ENCODE peak calls at places on chromosomes 4 and X, in six cellular contexts. V is SK-N-SH, L is K562, P is A549, S is IMR-90, F is GM12878. Z is an unnamed sample.

GRCh38 chr4:12293906-12294525 is 865.3 kb upstream of the HS3ST1 start:
- DNase-seq in V (no peak), L (no peak), P (no peak), S (no peak), F (no peak), Z (no peak)

GRCh38 chr4:3256230-3257124 is 7.5 kb downstream of the MSANTD1 start:
- DNase-seq in V (no peak), L (no peak), P (no peak), S (no peak), F (no peak), Z (no peak)

GRCh38 chrX:39204945-39205344 is 403.7 kb downstream of the MID1IP1 start:
- DNase-seq in V (no peak), L (no peak), P (no peak), S (no peak), F (no peak), Z (no peak)

GRCh38 chr4:3811621-3812020 is 45.4 kb downstream of the ADRA2C start:
- DNase-seq in V (no peak), L (no peak), P (no peak), S (no peak), F (no peak), Z (no peak)

GRCh38 chrX:22159071-22159470 is 113.6 kb upstream of the CBLL2 start:
- DNase-seq in V (no peak), L (no peak), P (no peak), S (peak; percentile 29), F (no peak), Z (no peak)

GRCh38 chrX:40262641-40263560 is 165.1 kb upstream of the BCOR start:
- DNase-seq in V (no peak), L (no peak), P (no peak), S (peak; percentile 41), F (no peak), Z (peak; percentile 8)

GRCh38 chr4:76531597-76531996 is 96.6 kb downstream of the SHROOM3 start:
- DNase-seq in V (no peak), L (no peak), P (no peak), S (no peak), F (no peak), Z (no peak)

GRCh38 chrX:71666240-71667223 is 814 bp upstream of the LOC101059915 start:
- DNase-seq in V (no peak), L (peak; percentile 8), P (no peak), S (no peak), F (no peak), Z (no peak)

GRCh38 chrX:12010436-12010835 is 127.8 kb upstream of the FRMPD4 start:
- DNase-seq in V (no peak), L (no peak), P (no peak), S (no peak), F (no peak), Z (no peak)

GRCh38 chr4:17064959-17065358 is 166.5 kb upstream of the LDB2 start:
- DNase-seq in V (no peak), L (no peak), P (no peak), S (no peak), F (no peak), Z (no peak)

GRCh38 chrX:110182865-110183264 is 135.0 kb downstream of the AMMECR1 start:
- DNase-seq in V (no peak), L (peak; percentile 60), P (no peak), S (no peak), F (no peak), Z (no peak)

GRCh38 chrX:103056902-103057301 is 7.1 kb downstream of the BEX1 start:
- DNase-seq in V (no peak), L (no peak), P (no peak), S (no peak), F (no peak), Z (peak; percentile 71)

GRCh38 chr4:48093949-48094550 is 40.0 kb downstream of the TXK start:
- DNase-seq in V (no peak), L (peak; percentile 20), P (peak; percentile 14), S (peak; percentile 7), F (no peak), Z (no peak)

GRCh38 chr4:106355193-106355592 is 13.4 kb downstream of the GIMD1 start:
- DNase-seq in V (no peak), L (peak; percentile 27), P (no peak), S (no peak), F (no peak), Z (no peak)

GRCh38 chr4:118974758-118975157 is 86.1 kb downstream of the SYNPO2 start:
- DNase-seq in V (no peak), L (no peak), P (no peak), S (peak; percentile 63), F (no peak), Z (no peak)

GRCh38 chr4:147428583-147428982 is 52.3 kb upstream of the EDNRA start:
- DNase-seq in V (no peak), L (no peak), P (no peak), S (no peak), F (no peak), Z (no peak)

GRCh38 chrX:108299101-108299591 is 139.1 kb downstream of the COL4A6 start:
- DNase-seq in V (no peak), L (no peak), P (no peak), S (peak; percentile 46), F (peak; percentile 17), Z (peak; percentile 66)
- TF ChIP-seq SMC3 in V (no peak), L (no peak), P (no peak), S (no peak), F (no peak), Z (no peak)

DNA sequence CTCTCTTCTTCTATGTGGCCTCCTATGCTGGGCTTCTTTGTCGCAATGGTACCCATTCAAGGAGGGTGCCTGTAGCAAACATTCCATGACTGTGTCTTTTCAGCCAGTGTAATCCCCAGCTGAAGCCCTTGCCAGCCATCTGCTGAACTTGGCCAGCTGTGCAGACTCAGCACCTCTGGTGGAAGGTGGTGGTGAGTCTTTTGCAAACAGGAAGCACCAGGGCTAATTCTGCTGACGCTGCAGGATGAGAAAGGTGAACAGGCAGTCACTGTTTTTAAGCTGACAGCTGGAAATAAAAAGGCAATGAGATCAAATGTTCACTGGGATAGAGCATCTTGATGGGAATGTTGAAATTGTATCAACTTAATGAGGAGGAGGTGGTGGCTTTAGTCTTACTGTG is 298.7 kb upstream of the CLNK start:
- DNase-seq in V (no peak), L (no peak), P (no peak), S (no peak), F (no peak), Z (no peak)
- TF ChIP-seq SMC3 in V (no peak), L (no peak), P (no peak), S (no peak), F (no peak), Z (no peak)

GRCh38 chrX:126658447-126658846 is 105.8 kb upstream of the DCAF12L1 start:
- DNase-seq in V (no peak), L (no peak), P (no peak), S (no peak), F (no peak), Z (no peak)
- TF ChIP-seq SMC3 in V (no peak), L (no peak), P (no peak), S (no peak), F (no peak), Z (no peak)

DNA sequence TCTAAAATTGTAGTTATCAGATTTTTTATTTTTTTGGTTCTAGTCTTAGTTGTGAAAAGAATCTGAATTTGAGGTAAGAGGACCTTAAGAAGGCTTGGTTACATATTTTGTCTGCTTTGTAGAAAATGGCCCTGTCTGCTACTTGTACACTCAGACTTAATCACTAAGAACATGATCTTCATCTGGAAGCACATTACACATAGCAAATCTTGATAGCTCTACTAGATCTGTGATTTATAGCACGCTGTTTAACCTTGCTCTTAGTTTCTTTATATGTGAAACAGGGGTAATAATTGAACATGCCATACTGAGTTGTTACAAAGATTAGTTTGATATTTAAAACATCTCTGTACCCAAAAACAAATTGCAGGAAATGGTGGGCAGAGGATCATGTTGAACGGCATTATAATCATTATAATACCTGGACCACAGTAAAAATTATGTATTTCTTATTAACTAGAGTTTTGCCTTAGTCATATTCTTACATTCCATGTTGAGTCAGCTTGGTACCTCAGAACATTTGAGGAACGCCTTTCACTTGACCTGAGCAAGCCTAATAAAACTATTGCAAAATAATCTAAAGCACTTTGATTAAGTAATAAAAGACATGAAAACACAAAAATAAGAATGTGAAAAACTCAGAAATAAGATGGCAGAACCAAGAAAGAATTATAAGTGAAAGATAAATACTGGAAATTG is 738.0 kb upstream of the AADAT start:
- DNase-seq in V (no peak), L (no peak), P (no peak), S (no peak), F (no peak), Z (no peak)
- TF ChIP-seq SMC3 in V (no peak), L (no peak), P (no peak), S (no peak), F (no peak), Z (no peak)

Z was measured in HepG2.